ENCODE peak calls at places on chromosomes 7 and 10, in four cellular contexts. One of them, this sample, is unnamed.

GRCh38 chr7:44116789-44117666 is 6.3 kb downstream of the POLD2 start:
- DNase-seq in esophagus squamous epithelium: no peak
- DNase-seq in ovary: no peak
- DNase-seq in CD8-positive, alpha-beta T cell: no peak
- DNase-seq in this sample: no peak

GRCh38 chr10:61173450-61173849 is 229.5 kb upstream of the RHOBTB1 start:
- DNase-seq in esophagus squamous epithelium: no peak
- DNase-seq in ovary: no peak
- DNase-seq in CD8-positive, alpha-beta T cell: no peak
- DNase-seq in this sample: no peak

GRCh38 chr7:121394709-121395140 is 1.4 kb downstream of the FAM3C start:
- DNase-seq in esophagus squamous epithelium: no peak
- DNase-seq in ovary: no peak
- DNase-seq in CD8-positive, alpha-beta T cell: no peak
- DNase-seq in this sample: no peak

GRCh38 chr10:30747633-30748032 is 118.1 kb upstream of the LYZL2 start:
- DNase-seq in esophagus squamous epithelium: no peak
- DNase-seq in ovary: no peak
- DNase-seq in CD8-positive, alpha-beta T cell: peak; percentile 41
- DNase-seq in this sample: no peak

GRCh38 chr7:96080021-96080420 is 241.9 kb downstream of the SLC25A13 start:
- DNase-seq in esophagus squamous epithelium: no peak
- DNase-seq in ovary: no peak
- DNase-seq in CD8-positive, alpha-beta T cell: no peak
- DNase-seq in this sample: no peak

GRCh38 chr10:33453081-33453850 is 118.8 kb upstream of the NRP1 start:
- DNase-seq in esophagus squamous epithelium: no peak
- DNase-seq in ovary: no peak
- DNase-seq in CD8-positive, alpha-beta T cell: no peak
- DNase-seq in this sample: no peak

GRCh38 chr10:241451-241850 is 106.2 kb downstream of the ZMYND11 start:
- DNase-seq in esophagus squamous epithelium: no peak
- DNase-seq in ovary: no peak
- DNase-seq in CD8-positive, alpha-beta T cell: no peak
- DNase-seq in this sample: no peak

GRCh38 chr10:75137533-75138438 is 26.3 kb downstream of the SAMD8 start:
- DNase-seq in esophagus squamous epithelium: no peak
- DNase-seq in ovary: no peak
- DNase-seq in CD8-positive, alpha-beta T cell: no peak
- DNase-seq in this sample: no peak

GRCh38 chr10:45599021-45599603 is 73.5 kb downstream of the ZFAND4 start:
- DNase-seq in esophagus squamous epithelium: no peak
- DNase-seq in ovary: no peak
- DNase-seq in CD8-positive, alpha-beta T cell: no peak
- DNase-seq in this sample: no peak

GRCh38 chr7:66639773-66640172 is 11.1 kb downstream of the KCTD7 start:
- DNase-seq in esophagus squamous epithelium: no peak
- DNase-seq in ovary: no peak
- DNase-seq in CD8-positive, alpha-beta T cell: no peak
- DNase-seq in this sample: no peak

GRCh38 chr7:66640802-66641525 is 12.3 kb downstream of the KCTD7 start:
- DNase-seq in esophagus squamous epithelium: no peak
- DNase-seq in ovary: no peak
- DNase-seq in CD8-positive, alpha-beta T cell: no peak
- DNase-seq in this sample: no peak

GRCh38 chr7:66642186-66642585 is 13.5 kb downstream of the KCTD7 start:
- DNase-seq in esophagus squamous epithelium: no peak
- DNase-seq in ovary: no peak
- DNase-seq in CD8-positive, alpha-beta T cell: no peak
- DNase-seq in this sample: no peak

GRCh38 chr7:66641526-66641871 is 12.8 kb downstream of the KCTD7 start:
- DNase-seq in esophagus squamous epithelium: no peak
- DNase-seq in ovary: no peak
- DNase-seq in CD8-positive, alpha-beta T cell: no peak
- DNase-seq in this sample: no peak

DNA sequence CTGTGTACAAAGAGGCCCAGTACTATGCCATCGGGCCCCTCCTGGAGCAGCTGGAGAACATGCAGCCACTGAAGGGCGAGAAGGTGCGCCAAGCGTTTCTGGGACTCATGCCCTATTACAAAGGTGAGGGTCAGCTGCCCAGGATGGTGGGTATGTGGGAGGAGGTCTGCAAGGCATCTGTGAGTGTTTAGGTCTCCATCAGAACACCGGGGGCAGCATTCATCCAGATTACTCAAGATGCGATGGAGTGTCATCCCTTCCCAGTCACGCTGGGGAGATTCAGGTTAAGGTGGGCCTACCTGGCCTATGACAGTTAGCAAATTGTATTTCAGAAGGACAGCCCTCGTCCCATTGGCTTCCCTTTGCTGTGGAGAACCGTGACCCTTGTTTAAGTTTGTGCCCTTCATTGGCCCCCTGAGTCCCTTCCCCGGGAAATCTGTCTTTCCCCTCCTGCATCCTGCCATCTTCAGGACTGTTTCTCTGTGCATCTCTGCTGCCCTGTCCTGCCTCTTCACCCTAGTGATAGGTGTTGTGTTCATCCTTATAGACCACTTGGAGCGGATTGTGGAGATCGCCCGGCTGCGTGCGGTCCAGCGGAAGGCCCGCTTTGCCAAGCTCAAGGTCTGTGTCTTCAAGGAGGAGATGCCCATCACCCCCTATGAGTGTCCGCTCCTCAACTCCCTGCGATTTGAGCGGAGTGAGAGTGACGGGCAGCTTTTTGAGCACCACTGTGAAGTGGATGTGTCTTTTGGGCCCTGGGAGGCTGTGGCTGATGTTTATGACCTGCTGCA is 9.8 kb downstream of the KCTD7 start:
- DNase-seq in esophagus squamous epithelium: no peak
- DNase-seq in ovary: no peak
- DNase-seq in CD8-positive, alpha-beta T cell: no peak
- DNase-seq in this sample: no peak
- TF ChIP-seq CTCF in esophagus squamous epithelium: no peak
- TF ChIP-seq CTCF in ovary: no peak
- TF ChIP-seq CTCF in CD8-positive, alpha-beta T cell: no peak
- TF ChIP-seq CTCF in this sample: no peak

GRCh38 chr7:77442631-77443420 is 26.7 kb upstream of the GSAP start:
- DNase-seq in esophagus squamous epithelium: no peak
- DNase-seq in ovary: no peak
- DNase-seq in CD8-positive, alpha-beta T cell: no peak
- DNase-seq in this sample: no peak
- H3K27ac ChIP-seq in esophagus squamous epithelium: no peak overlapping the region
- H3K27ac ChIP-seq in ovary: no peak overlapping the region
- H3K27ac ChIP-seq in CD8-positive, alpha-beta T cell: no peak overlapping the region
- H3K27ac ChIP-seq in this sample: no peak overlapping the region

GRCh38 chr10:114753126-114753525 is 68.5 kb upstream of the FHIP2A start:
- DNase-seq in esophagus squamous epithelium: no peak
- DNase-seq in ovary: no peak
- DNase-seq in CD8-positive, alpha-beta T cell: no peak
- DNase-seq in this sample: no peak
- TF ChIP-seq CTCF in esophagus squamous epithelium: no peak
- TF ChIP-seq CTCF in ovary: no peak
- TF ChIP-seq CTCF in CD8-positive, alpha-beta T cell: no peak
- TF ChIP-seq CTCF in this sample: no peak

GRCh38 chr10:88392222-88392621 is 190.9 kb downstream of the RNLS start:
- DNase-seq in esophagus squamous epithelium: no peak
- DNase-seq in ovary: no peak
- DNase-seq in CD8-positive, alpha-beta T cell: no peak
- DNase-seq in this sample: no peak
- H3K27ac ChIP-seq in esophagus squamous epithelium: no peak overlapping the region
- H3K27ac ChIP-seq in ovary: no peak overlapping the region
- H3K27ac ChIP-seq in CD8-positive, alpha-beta T cell: no peak overlapping the region
- H3K27ac ChIP-seq in this sample: no peak overlapping the region

DNA sequence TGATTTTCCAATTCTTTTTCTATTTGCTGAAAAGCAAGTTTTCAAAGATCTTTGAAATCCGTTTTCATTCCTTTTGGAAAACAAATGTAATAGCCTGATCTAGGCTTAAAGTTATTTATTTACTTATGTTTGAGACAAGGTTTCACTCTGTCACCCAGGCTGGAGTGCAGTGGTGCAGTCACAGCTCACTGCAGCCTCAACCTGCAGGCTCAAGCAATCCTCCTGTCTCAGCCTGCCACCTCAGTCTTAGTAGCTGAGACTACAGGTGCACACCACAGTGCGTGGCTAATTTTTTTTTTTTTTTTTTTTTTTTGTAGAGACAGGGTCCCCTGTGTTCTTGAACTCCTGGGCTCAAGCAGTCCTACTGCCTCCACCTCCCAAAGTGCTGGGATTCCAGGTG is 4.6 kb downstream of the ST7 start:
- DNase-seq in esophagus squamous epithelium: no peak
- DNase-seq in ovary: no peak
- DNase-seq in CD8-positive, alpha-beta T cell: no peak
- DNase-seq in this sample: no peak
- TF ChIP-seq CTCF in esophagus squamous epithelium: no peak
- TF ChIP-seq CTCF in ovary: no peak
- TF ChIP-seq CTCF in CD8-positive, alpha-beta T cell: no peak
- TF ChIP-seq CTCF in this sample: no peak

GRCh38 chr7:105438254-105438653 is 49.5 kb upstream of the SRPK2 start:
- DNase-seq in esophagus squamous epithelium: no peak
- DNase-seq in ovary: no peak
- DNase-seq in CD8-positive, alpha-beta T cell: no peak
- DNase-seq in this sample: no peak

GRCh38 chr7:105439174-105439893 is 50.6 kb upstream of the SRPK2 start:
- DNase-seq in esophagus squamous epithelium: no peak
- DNase-seq in ovary: no peak
- DNase-seq in CD8-positive, alpha-beta T cell: no peak
- DNase-seq in this sample: no peak

GRCh38 chr7:105444342-105444938 is 55.7 kb upstream of the SRPK2 start:
- DNase-seq in esophagus squamous epithelium: no peak
- DNase-seq in ovary: no peak
- DNase-seq in CD8-positive, alpha-beta T cell: no peak
- DNase-seq in this sample: no peak

GRCh38 chr7:105438847-105439173 is 50.1 kb upstream of the SRPK2 start:
- DNase-seq in esophagus squamous epithelium: no peak
- DNase-seq in ovary: no peak
- DNase-seq in CD8-positive, alpha-beta T cell: no peak
- DNase-seq in this sample: no peak
- H3K27ac ChIP-seq in esophagus squamous epithelium: no peak overlapping the region
- H3K27ac ChIP-seq in ovary: no peak overlapping the region
- H3K27ac ChIP-seq in CD8-positive, alpha-beta T cell: no peak overlapping the region
- H3K27ac ChIP-seq in this sample: no peak overlapping the region

GRCh38 chr10:101301111-101301731 is 52.7 kb upstream of the BTRC start:
- DNase-seq in esophagus squamous epithelium: no peak
- DNase-seq in ovary: no peak
- DNase-seq in CD8-positive, alpha-beta T cell: no peak
- DNase-seq in this sample: no peak

GRCh38 chr10:101299211-101299610 is 54.8 kb upstream of the BTRC start:
- DNase-seq in esophagus squamous epithelium: no peak
- DNase-seq in ovary: no peak
- DNase-seq in CD8-positive, alpha-beta T cell: no peak
- DNase-seq in this sample: no peak

GRCh38 chr10:101294109-101294508 is 59.9 kb upstream of the BTRC start:
- DNase-seq in esophagus squamous epithelium: no peak
- DNase-seq in ovary: no peak
- DNase-seq in CD8-positive, alpha-beta T cell: no peak
- DNase-seq in this sample: no peak

GRCh38 chr10:101295266-101295665 is 58.7 kb upstream of the BTRC start:
- DNase-seq in esophagus squamous epithelium: no peak
- DNase-seq in ovary: no peak
- DNase-seq in CD8-positive, alpha-beta T cell: no peak
- DNase-seq in this sample: no peak

DNA sequence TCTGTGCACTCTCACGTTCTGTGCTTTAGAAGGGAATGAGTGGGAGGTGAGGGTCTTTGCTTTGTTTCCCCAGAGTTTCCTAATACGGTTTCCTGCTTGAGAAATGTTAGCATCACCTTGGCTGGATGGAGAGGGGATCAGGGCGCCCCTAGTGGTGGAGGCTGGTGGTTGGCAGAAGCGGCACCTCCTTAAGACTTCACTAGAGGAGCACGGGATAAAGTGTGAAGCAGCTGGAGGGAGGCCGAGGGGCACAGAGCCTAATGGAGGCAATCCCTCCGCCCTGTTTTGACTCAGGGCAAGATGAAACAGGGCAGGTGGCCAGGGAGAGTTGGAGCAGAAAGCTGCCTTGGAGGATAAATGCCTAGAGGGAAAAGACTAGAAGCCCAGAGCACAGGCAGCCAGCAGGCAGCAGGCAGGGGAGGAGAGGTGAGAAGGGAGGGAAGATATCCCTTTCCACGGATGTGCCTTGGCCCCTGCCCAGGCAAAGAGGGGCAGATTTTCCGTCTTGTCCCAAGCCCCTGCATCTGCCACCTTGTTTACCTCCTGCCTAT is 56.0 kb upstream of the BTRC start:
- DNase-seq in esophagus squamous epithelium: no peak
- DNase-seq in ovary: peak; percentile 53
- DNase-seq in CD8-positive, alpha-beta T cell: peak; percentile 67
- DNase-seq in this sample: peak; percentile 53
- TF ChIP-seq CTCF in esophagus squamous epithelium: peak; percentile 62
- TF ChIP-seq CTCF in ovary: peak; percentile 44
- TF ChIP-seq CTCF in CD8-positive, alpha-beta T cell: peak; percentile 89
- TF ChIP-seq CTCF in this sample: peak; percentile 78

GRCh38 chr10:101941871-101942270 is 98.3 kb upstream of the KCNIP2 start:
- DNase-seq in esophagus squamous epithelium: no peak
- DNase-seq in ovary: no peak
- DNase-seq in CD8-positive, alpha-beta T cell: no peak
- DNase-seq in this sample: no peak

GRCh38 chr10:101938316-101939272 is 95.0 kb upstream of the KCNIP2 start:
- DNase-seq in esophagus squamous epithelium: no peak
- DNase-seq in ovary: no peak
- DNase-seq in CD8-positive, alpha-beta T cell: no peak
- DNase-seq in this sample: no peak

GRCh38 chr10:101940916-101941315 is 97.3 kb upstream of the KCNIP2 start:
- DNase-seq in esophagus squamous epithelium: no peak
- DNase-seq in ovary: no peak
- DNase-seq in CD8-positive, alpha-beta T cell: no peak
- DNase-seq in this sample: no peak

GRCh38 chr10:101939273-101939635 is 95.7 kb upstream of the KCNIP2 start:
- DNase-seq in esophagus squamous epithelium: no peak
- DNase-seq in ovary: no peak
- DNase-seq in CD8-positive, alpha-beta T cell: no peak
- DNase-seq in this sample: no peak

GRCh38 chr10:101939718-101940117 is 96.1 kb upstream of the KCNIP2 start:
- DNase-seq in esophagus squamous epithelium: no peak
- DNase-seq in ovary: no peak
- DNase-seq in CD8-positive, alpha-beta T cell: no peak
- DNase-seq in this sample: no peak
- H3K27ac ChIP-seq in esophagus squamous epithelium: peak overlapping the region; percentile 56
- H3K27ac ChIP-seq in ovary: no peak overlapping the region
- H3K27ac ChIP-seq in CD8-positive, alpha-beta T cell: no peak overlapping the region
- H3K27ac ChIP-seq in this sample: no peak overlapping the region

DNA sequence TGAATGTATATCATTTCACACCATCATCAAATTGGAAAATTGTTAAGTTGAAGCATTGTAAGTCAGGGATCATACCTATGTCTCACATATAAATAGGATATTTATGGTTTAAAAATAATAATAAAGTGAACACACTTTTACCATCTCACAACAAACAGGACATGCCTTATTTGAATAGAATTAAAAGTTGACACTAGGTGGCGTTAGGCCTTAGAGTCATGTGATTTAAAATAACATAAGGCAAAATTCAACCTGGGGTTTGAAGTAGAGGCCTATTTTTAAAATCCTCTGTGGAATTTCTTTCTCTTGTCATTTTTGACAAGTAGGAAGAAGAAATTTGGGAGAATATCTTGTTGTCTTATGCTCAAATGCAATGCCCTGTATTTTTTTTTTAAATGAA is 184.7 kb upstream of the PCDH15 start:
- DNase-seq in esophagus squamous epithelium: no peak
- DNase-seq in ovary: no peak
- DNase-seq in CD8-positive, alpha-beta T cell: no peak
- DNase-seq in this sample: no peak
- TF ChIP-seq CTCF in esophagus squamous epithelium: no peak
- TF ChIP-seq CTCF in ovary: no peak
- TF ChIP-seq CTCF in CD8-positive, alpha-beta T cell: no peak
- TF ChIP-seq CTCF in this sample: peak; percentile 28

GRCh38 chr7:39073432-39073831 is 95.7 kb downstream of the POU6F2 start:
- DNase-seq in esophagus squamous epithelium: no peak
- DNase-seq in ovary: no peak
- DNase-seq in CD8-positive, alpha-beta T cell: no peak
- DNase-seq in this sample: no peak
- H3K27ac ChIP-seq in esophagus squamous epithelium: no peak overlapping the region
- H3K27ac ChIP-seq in ovary: no peak overlapping the region
- H3K27ac ChIP-seq in CD8-positive, alpha-beta T cell: no peak overlapping the region
- H3K27ac ChIP-seq in this sample: no peak overlapping the region

This sample was measured in dorsolateral prefrontal cortex.